ENCODE peak calls at places on chromosomes 16 and 17, in four cellular contexts. J is IMR-90, E is HCT116, R is OCI-LY7. P is an unnamed sample.

GRCh38 chr16:58027341-58028167 is 2.0 kb downstream of the MMP15 start:
- DNase-seq in R (no peak), E (peak), J (no peak), P (no peak)

GRCh38 chr16:47499700-47500264 is 38.7 kb downstream of the PHKB start:
- DNase-seq in R (no peak), J (no peak), E (no peak), P (no peak)

GRCh38 chr16:84758627-84759026 is 58.8 kb downstream of the USP10 start:
- DNase-seq in R (no peak), J (no peak), E (no peak), P (no peak)

GRCh38 chr17:50219939-50220465 is 18.6 kb upstream of the COL1A1 start:
- DNase-seq in E (no peak), J (peak), R (no peak), P (peak)

GRCh38 chr16:12081048-12081404 is 104.5 kb downstream of the SNX29 start:
- DNase-seq in R (no peak), E (no peak), J (no peak), P (no peak)

GRCh38 chr17:6455321-6455705 is 11.1 kb downstream of the PIMREG start:
- DNase-seq in R (peak), J (peak), E (no peak), P (no peak)

GRCh38 chr16:66894055-66894454 is 13.7 kb downstream of the PDP2 start:
- DNase-seq in J (no peak), R (no peak), E (no peak), P (no peak)

GRCh38 chr16:77406680-77407079 is 28.2 kb downstream of the ADAMTS18 start:
- DNase-seq in R (no peak), J (peak), E (peak), P (peak)

GRCh38 chr16:56932588-56933265 is 785 bp downstream of the HERPUD1 start:
- DNase-seq in J (peak), E (peak), R (peak), P (peak)

GRCh38 chr16:72357860-72358259 is 185.9 kb upstream of the PMFBP1 start:
- DNase-seq in J (peak), E (no peak), R (no peak), P (no peak)

GRCh38 chr16:24253192-24253591 is 2.9 kb upstream of the CACNG3 start:
- DNase-seq in J (peak), R (peak), E (peak), P (peak)

GRCh38 chr17:16989230-16989952 is 17.5 kb upstream of the TNFRSF13B start:
- DNase-seq in R (peak), E (no peak), J (no peak), P (no peak)

GRCh38 chr16:54320895-54321294 is 34.3 kb upstream of the IRX3 start:
- DNase-seq in R (no peak), J (no peak), E (no peak), P (no peak)

GRCh38 chr17:48335858-48336500 is 94.0 kb downstream of the SKAP1 start:
- DNase-seq in R (peak), E (peak), J (peak), P (peak)

GRCh38 chr17:13484020-13484419 is 117.7 kb downstream of the HS3ST3A1 start:
- DNase-seq in R (no peak), J (peak), E (no peak), P (peak)

GRCh38 chr17:6574689-6575595 is 18.6 kb upstream of the PITPNM3 start:
- DNase-seq in R (no peak), E (no peak), J (peak), P (peak)

GRCh38 chr16:67393790-67394270 is 532 bp upstream of the TPPP3 start:
- DNase-seq in R (no peak), E (no peak), J (no peak), P (no peak)

GRCh38 chr16:57608462-57609113 is 19.8 kb upstream of the ADGRG1 start:
- DNase-seq in J (no peak), R (no peak), E (no peak), P (no peak)

GRCh38 chr17:16584273-16584995 is 15.4 kb upstream of the ZNF287 start:
- DNase-seq in R (peak), J (peak), E (no peak), P (peak)

GRCh38 chr16:50209548-50210265 is 56.6 kb downstream of the TENT4B start:
- DNase-seq in E (no peak), R (peak), J (no peak), P (no peak)

GRCh38 chr17:65270932-65271700 is 133.9 kb downstream of the RGS9 start:
- DNase-seq in J (no peak), R (no peak), E (no peak), P (peak)

GRCh38 chr16:29107299-29107698 is 122.4 kb downstream of the LAT start:
- DNase-seq in E (no peak), R (no peak), J (no peak), P (no peak)

GRCh38 chr17:45844695-45845375 is at the start of gene SPPL2C:
- DNase-seq in E (no peak), R (no peak), J (no peak), P (no peak)

GRCh38 chr16:59195242-59195641 is 461.1 kb upstream of the GOT2 start:
- DNase-seq in E (no peak), R (no peak), J (no peak), P (no peak)

GRCh38 chr17:67032382-67032781 is 12.0 kb upstream of the CACNG1 start:
- DNase-seq in E (no peak), R (no peak), J (no peak), P (no peak)

GRCh38 chr17:61202564-61202963 is 197.1 kb upstream of the TBX2 start:
- DNase-seq in R (no peak), E (no peak), J (peak), P (peak)

GRCh38 chr17:32264140-32264799 is 1.4 kb upstream of the RHBDL3 start:
- DNase-seq in E (no peak), J (no peak), R (no peak), P (no peak)
- TF ChIP-seq CTCF in E (no peak), J (no peak), R (no peak), P (no peak)

DNA sequence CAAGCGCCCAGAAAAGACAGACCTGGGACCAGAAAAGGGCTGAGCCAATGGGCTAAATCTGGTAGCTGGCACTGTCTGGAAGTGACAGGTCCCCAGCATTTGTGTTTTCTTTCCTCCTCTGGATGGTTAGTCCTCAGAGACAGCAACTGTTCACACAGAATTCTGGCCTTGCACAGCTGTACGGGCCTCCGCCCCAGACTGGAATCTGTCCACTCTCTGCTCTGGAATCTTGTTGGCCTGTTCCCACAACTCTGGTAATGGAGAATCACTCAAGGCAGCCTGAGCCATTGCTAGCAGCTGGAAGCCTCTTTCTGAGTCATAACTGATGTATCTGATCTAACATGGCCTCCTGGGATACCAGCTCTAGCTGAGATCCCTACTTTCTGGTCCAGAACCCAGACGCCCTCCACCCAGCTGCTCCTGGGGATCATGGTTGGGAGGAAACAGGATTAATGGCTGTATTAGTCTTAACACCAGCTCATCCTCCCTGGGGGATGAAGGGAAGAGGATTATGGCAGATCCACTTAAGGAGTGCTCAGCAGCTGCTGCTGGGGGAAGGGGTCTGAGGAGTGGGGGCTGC is 9.1 kb downstream of the ZNF668 start:
- DNase-seq in E (no peak), J (peak), R (no peak), P (peak)
- H3K4me3 ChIP-seq in E (no peak), J (no peak), R (no peak), P (no peak)

DNA sequence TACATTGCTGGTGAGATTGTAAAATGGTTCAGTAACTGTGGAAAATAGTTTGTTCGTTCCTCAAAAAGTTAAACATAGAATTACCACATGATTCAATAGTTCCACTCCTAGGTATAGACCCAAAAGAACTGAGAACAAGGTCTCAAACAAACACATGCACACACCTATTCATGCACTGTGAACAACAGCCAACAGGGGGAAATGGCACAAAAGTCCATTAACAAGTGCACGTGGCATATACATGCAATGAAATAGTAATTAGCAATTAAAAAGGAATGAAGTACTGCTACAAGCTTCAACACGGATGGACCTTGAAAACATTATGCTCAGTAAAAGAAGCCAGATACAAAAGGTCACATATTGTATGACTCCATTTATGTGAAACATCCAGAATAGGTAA is 23.8 kb downstream of the SDK2 start:
- DNase-seq in E (no peak), R (peak), J (no peak), P (no peak)
- TF ChIP-seq CTCF in E (no peak), R (peak), J (no peak), P (no peak)

GRCh38 chr17:75588546-75589016 is 981 bp downstream of the MYO15B start:
- DNase-seq in R (no peak), J (no peak), E (no peak), P (no peak)
- H3K4me3 ChIP-seq in R (peak), J (peak), E (no peak), P (peak)

DNA sequence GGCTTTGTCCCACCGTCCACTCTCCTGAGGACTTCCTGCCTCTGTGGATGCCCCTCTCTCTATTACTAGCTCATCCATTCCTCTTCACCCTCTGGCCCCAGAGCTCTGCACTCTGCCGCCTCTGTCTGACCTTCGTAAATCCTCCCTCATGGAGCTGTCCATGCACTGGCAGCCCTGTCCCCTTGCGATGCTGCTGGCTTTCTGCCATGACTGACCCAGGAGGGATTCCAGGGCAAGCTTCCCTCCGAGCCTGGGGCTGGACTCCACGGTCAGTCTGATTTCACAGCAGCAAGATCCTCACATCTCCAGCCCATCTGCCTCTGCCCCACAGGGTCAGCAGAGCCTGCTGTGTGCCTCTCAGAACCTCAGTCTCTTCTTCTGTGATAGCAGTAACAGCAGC is 4.7 kb downstream of the CBFA2T3 start:
- DNase-seq in J (no peak), E (no peak), R (no peak), P (no peak)
- TF ChIP-seq CTCF in J (no peak), E (no peak), R (no peak), P (no peak)

DNA sequence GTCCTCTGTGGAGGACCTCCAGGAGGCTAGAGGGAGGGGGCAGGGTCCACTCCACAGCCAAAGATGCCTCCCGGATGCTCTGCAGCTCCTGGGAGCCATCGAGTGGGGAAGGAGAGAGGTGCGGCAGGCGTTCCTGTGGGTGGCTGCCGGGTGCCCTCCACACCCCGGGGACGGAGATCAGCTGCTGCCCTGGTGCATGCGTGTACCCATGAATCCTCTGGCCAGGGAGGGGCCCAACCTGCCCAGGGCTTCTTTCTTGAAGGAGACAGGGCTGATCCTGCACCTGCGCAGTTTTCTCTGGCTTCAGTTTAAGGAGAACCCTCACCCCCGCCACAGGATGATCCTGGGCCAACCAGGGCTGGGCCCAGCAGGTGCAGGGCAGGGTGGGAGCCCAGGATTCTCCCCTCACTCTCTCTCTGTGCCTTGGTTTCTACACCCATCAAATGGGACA is 33.5 kb upstream of the DOC2B start:
- DNase-seq in R (no peak), E (no peak), J (no peak), P (no peak)
- H3K4me3 ChIP-seq in R (no peak), E (no peak), J (no peak), P (no peak)

GRCh38 chr17:63436523-63437110 is 9.5 kb downstream of the CYB561 start:
- DNase-seq in E (peak), R (no peak), J (no peak), P (no peak)
- TF ChIP-seq CTCF in E (peak), R (peak), J (no peak), P (peak)

DNA sequence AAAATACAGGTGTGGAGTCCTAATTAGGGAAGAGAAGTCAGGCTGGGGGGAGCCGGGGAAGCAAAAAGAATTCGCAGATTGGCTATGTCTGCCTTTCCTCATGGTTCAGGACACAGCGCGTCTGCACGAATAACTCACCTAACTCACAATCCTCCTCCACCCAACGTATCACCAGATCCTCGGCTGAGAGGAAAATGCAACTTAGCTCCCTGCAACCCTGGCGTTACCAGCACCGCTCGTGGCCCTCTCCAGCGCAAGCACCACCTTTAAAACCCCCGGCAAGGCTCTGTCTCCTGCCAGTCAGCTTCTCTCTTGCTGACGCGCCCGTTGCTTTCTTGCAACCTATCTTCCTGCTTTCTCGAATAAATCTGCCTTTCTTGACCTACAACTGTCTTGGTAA is 49.8 kb upstream of the METRNL start:
- DNase-seq in J (no peak), R (no peak), E (no peak), P (no peak)
- H3K4me3 ChIP-seq in J (no peak), R (no peak), E (no peak), P (no peak)

GRCh38 chr16:85990861-85991301 is 91.9 kb downstream of the IRF8 start:
- DNase-seq in J (no peak), E (no peak), R (peak), P (no peak)

GRCh38 chr16:85989376-85989775 is 90.4 kb downstream of the IRF8 start:
- DNase-seq in E (no peak), J (no peak), R (no peak), P (no peak)

GRCh38 chr16:85991425-85991824 is 92.5 kb downstream of the IRF8 start:
- DNase-seq in E (no peak), R (no peak), J (no peak), P (no peak)

GRCh38 chr16:85988723-85989313 is 89.9 kb downstream of the IRF8 start:
- DNase-seq in E (no peak), R (peak), J (no peak), P (no peak)

GRCh38 chr16:85989863-85990643 is 91.1 kb downstream of the IRF8 start:
- DNase-seq in R (no peak), E (no peak), J (no peak), P (no peak)
- TF ChIP-seq CTCF in R (no peak), E (no peak), J (no peak), P (no peak)

GRCh38 chr17:78124836-78125137 is 3.8 kb downstream of the TMC6 start:
- DNase-seq in E (no peak), J (no peak), R (no peak), P (no peak)

GRCh38 chr17:78125138-78125913 is 3.2 kb downstream of the TMC6 start:
- DNase-seq in J (no peak), R (peak), E (no peak), P (no peak)

GRCh38 chr17:78123258-78123929 is 5.2 kb downstream of the TMC6 start:
- DNase-seq in R (no peak), E (no peak), J (no peak), P (no peak)

GRCh38 chr17:78122991-78123249 is 5.6 kb downstream of the TMC6 start:
- DNase-seq in R (no peak), J (no peak), E (no peak), P (no peak)

DNA sequence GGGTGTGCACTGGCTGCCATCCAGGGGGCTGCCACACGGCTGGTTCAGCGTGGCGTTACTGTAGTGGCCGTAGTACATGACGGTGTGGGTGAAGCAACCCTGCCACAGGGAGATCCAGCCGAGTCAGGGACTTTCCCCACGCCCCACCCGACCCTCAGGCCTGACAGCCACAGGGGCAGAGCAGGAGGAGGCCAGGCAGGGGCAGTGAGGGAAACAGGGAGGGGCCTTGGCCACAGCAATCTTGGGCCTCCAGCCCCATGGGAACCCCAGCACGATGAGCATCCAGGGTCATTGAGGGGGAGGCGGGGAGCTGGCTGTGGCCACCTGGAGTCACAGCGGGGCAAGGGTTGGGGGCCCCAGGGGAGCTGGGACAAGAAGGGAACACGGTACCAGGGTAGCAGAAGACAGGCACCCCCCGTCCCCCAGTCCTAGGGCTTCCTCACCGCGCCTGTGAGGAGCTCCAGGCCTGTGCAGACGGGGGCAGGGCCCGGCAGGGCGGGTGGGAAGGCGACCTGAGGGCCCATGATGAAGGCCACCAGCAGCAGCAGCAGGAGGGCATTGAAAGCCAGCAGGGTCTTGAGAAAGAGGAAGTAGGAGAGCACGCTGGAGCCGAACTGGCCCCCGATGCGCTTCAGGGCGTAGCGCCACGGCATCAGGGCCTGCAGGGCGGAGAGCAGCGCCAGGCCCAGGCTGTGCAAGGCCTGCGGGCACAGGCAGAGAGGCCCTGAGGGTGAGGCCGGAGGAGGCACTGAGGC is 4.3 kb downstream of the TMC6 start:
- DNase-seq in R (peak), E (no peak), J (no peak), P (no peak)
- H3K4me3 ChIP-seq in R (peak), E (no peak), J (no peak), P (no peak)

P was measured in astrocyte of the spinal cord.